ENCODE peak calls at places on chromosomes 4 and X, in eight cellular contexts. T is heart right ventricle, J is ascending aorta, K is mesenchymal stem cell, X is BJ, A is epithelial cell of esophagus, E is neuronal stem cell, I is tibial nerve. N is an unnamed sample.

GRCh38 chr4:134328741-134329140 is 127.2 kb upstream of the PABPC4L start:
- DNase-seq in X (no peak), J (no peak), I (no peak), E (no peak), T (no peak), A (no peak), K (no peak), N (no peak)

GRCh38 chr4:663046-663437 is 11.0 kb downstream of the ATP5ME start:
- DNase-seq in J (no peak), I (no peak), E (no peak), T (no peak), X (no peak), A (no peak), K (no peak), N (no peak)

GRCh38 chrX:131821945-131822622 is 201.0 kb upstream of the STK26 start:
- DNase-seq in A (no peak), T (no peak), E (no peak), K (no peak), J (peak), X (no peak), I (no peak), N (peak)

GRCh38 chrX:48896611-48897011 is 957 bp downstream of the TIMM17B start:
- DNase-seq in K (peak), E (no peak), T (no peak), A (no peak), X (no peak), I (no peak), J (no peak), N (no peak)

GRCh38 chr4:13481569-13481968 is 2.6 kb downstream of the RAB28 start:
- DNase-seq in I (no peak), E (peak), K (peak), X (no peak), A (peak), J (no peak), T (no peak), N (no peak)

GRCh38 chrX:9746148-9746880 is 19.3 kb downstream of the GPR143 start:
- DNase-seq in A (peak), I (no peak), X (no peak), J (no peak), E (no peak), T (no peak), K (peak), N (no peak)

GRCh38 chrX:150316564-150316963 is 46.6 kb upstream of the MAMLD1 start:
- DNase-seq in K (no peak), A (no peak), X (no peak), J (no peak), T (peak), I (no peak), E (no peak), N (no peak)

GRCh38 chrX:120839506-120839905 is 36.2 kb downstream of the CT47B1 start:
- DNase-seq in J (no peak), A (peak), I (no peak), X (no peak), E (no peak), T (no peak), K (no peak), N (no peak)

GRCh38 chrX:137052641-137053235 is 18.9 kb upstream of the GPR101 start:
- DNase-seq in J (no peak), T (no peak), I (no peak), A (no peak), K (no peak), E (no peak), X (no peak), N (no peak)

GRCh38 chr4:106929248-106929647 is 106.9 kb downstream of the DKK2 start:
- DNase-seq in T (no peak), I (no peak), X (no peak), E (no peak), A (no peak), J (no peak), K (no peak), N (no peak)

GRCh38 chr4:52606766-52607165 is 52.3 kb downstream of the USP46 start:
- DNase-seq in E (no peak), T (no peak), I (no peak), K (no peak), J (no peak), X (no peak), A (no peak), N (no peak)

GRCh38 chr4:73668806-73669205 is 48.6 kb upstream of the RASSF6 start:
- DNase-seq in T (no peak), I (no peak), E (no peak), X (no peak), J (no peak), K (peak), A (no peak), N (no peak)

GRCh38 chr4:77089880-77090279 is 14.1 kb upstream of the CCNI start:
- DNase-seq in I (no peak), A (no peak), X (no peak), J (no peak), E (no peak), K (no peak), T (no peak), N (no peak)

GRCh38 chr4:40317921-40318658 is 17.0 kb upstream of the CHRNA9 start:
- DNase-seq in I (no peak), E (no peak), X (no peak), K (no peak), J (no peak), T (no peak), A (peak), N (no peak)

GRCh38 chr4:11367371-11367770 is 61.3 kb downstream of the HS3ST1 start:
- DNase-seq in X (no peak), K (peak), E (peak), I (peak), J (no peak), A (peak), T (peak), N (peak)

GRCh38 chr4:112889619-112890294 is 159.7 kb upstream of the ANK2 start:
- DNase-seq in I (no peak), J (no peak), A (peak), X (peak), E (no peak), T (no peak), K (peak), N (no peak)

GRCh38 chrX:106707771-106708454 is 18.6 kb upstream of the RNF128 start:
- DNase-seq in I (no peak), J (no peak), X (peak), T (no peak), K (peak), A (peak), E (no peak), N (no peak)

GRCh38 chr4:110840221-110840654 is 217.4 kb upstream of the PITX2 start:
- DNase-seq in A (no peak), T (no peak), E (no peak), X (peak), I (no peak), K (no peak), J (no peak), N (no peak)

DNA sequence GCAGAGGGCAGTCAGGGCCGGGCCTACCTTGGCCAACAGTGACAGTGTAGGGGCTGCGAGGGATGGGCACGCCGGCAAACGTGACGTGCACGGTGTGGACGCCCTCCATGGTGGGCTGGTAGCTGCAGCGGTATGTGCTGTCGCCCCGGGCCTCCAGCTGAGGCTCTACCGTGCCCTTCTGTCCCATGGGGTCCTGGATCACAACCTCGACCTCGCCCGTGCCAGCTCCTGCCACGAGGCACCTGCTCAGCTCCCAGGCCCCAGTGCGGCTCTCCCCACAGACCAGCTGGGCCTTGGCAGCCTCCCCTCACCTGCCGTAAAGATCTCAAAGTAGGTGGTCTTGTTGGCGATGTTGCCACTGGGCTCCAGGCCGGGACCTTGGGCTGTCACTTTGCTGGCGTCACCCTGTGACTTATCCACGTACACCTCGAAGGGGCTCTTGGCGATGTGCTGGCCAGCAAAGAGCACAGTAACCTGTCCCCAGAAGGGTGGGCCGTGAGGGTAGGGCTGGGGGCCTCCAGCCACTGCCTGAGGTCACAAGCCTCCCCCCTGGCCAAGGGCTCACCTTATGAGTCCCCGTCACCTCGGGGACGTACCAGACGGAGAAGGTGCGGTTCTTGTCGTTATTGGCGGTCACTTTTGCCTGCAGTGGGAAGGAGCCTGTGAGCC is 8.3 kb downstream of the FLNA start:
- DNase-seq in A (no peak), J (no peak), X (no peak), I (no peak), T (no peak), K (no peak), E (no peak), N (no peak)
- H3K4me3 ChIP-seq in A (no peak), J (peak), X (no peak), I (no peak), T (no peak), K (no peak), E (no peak), N (no peak)

DNA sequence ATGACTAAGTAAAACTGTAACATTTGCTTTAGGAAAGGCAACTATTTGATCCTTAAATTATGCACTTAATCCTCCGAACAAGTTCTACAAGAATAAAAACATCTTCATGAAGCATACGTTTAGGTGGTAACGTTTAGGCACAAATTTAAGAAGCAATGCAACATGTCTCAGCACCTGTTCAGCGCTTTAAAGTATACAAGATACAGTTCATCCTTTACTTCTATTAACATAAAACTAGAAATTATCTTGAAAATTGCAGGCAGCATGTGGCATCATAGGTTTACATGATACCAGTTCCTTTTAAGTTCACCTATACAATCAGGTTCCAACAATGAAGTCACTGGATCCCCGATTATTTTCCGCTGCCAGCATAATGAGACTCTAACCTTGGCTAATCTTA is 1.5 kb downstream of the PLA2G12A start:
- DNase-seq in T (no peak), K (no peak), J (no peak), A (peak), I (no peak), E (no peak), X (no peak), N (no peak)
- H3K4me3 ChIP-seq in T (peak), K (no peak), J (peak), A (peak), I (no peak), E (no peak), X (peak), N (peak)

GRCh38 chr4:38859501-38859900 is 2.9 kb upstream of the TLR6 start:
- DNase-seq in E (no peak), K (no peak), A (no peak), T (no peak), I (no peak), J (no peak), X (no peak), N (no peak)

GRCh38 chr4:38856524-38857337 is at the start of gene TLR6:
- DNase-seq in K (peak), A (peak), E (peak), T (no peak), J (no peak), I (no peak), X (no peak), N (no peak)

GRCh38 chr4:38858097-38858420 is 1.4 kb upstream of the TLR6 start:
- DNase-seq in J (no peak), I (no peak), A (no peak), E (no peak), T (no peak), X (no peak), K (no peak), N (no peak)

GRCh38 chr4:38856046-38856445 is 571 bp downstream of the TLR6 start:
- DNase-seq in I (no peak), K (no peak), X (no peak), J (no peak), T (no peak), E (no peak), A (no peak), N (no peak)

GRCh38 chr4:38857354-38858096 is 908 bp upstream of the TLR6 start:
- DNase-seq in K (peak), I (no peak), J (no peak), A (peak), X (peak), E (no peak), T (no peak), N (peak)
- H3K4me3 ChIP-seq in K (no peak), I (no peak), J (no peak), A (no peak), X (peak), E (no peak), T (no peak), N (peak)

DNA sequence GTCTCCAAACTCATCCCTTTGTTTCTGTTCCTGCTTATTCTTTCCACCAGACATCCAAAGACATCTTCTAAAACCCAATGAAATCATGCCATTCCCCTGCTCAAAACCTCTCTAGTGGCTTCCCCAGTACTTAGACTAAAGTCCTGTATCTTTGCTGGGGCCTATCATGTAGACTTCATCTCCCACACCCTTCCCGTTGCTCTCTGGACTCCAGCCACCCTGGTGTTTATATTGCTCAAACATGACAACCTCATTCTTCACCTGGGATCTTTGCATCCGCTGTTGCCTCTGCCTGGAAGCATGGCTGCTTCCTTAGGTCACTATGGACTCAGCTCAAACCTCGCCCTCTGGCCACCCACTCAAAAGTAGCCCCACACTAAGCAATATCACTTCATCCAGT is 23.7 kb downstream of the TBC1D1 start:
- DNase-seq in J (no peak), T (no peak), A (no peak), X (no peak), E (no peak), K (no peak), I (no peak), N (no peak)
- H3K4me3 ChIP-seq in J (no peak), T (no peak), A (no peak), X (no peak), E (no peak), K (no peak), I (no peak), N (no peak)

DNA sequence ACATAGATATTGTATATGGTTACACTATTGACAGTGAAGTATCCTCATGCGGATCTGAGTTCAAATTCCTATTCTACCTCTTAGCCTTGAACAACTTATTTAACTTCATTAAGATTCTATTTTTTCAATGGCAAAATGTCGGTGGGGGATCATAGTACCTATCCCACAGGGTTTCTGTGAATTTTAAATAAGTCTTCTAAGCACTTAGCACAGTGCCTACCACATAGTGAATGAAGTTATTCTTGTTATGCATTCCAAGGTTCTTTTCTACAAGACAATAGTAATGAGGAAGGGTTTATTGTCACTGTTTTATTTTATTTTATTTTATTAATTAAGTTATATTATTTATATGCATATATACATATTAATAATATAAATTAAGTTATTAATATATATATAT is 8.8 kb upstream of the ENAM start:
- DNase-seq in A (no peak), T (no peak), I (no peak), J (no peak), X (no peak), K (no peak), E (no peak), N (no peak)
- H3K4me3 ChIP-seq in A (no peak), T (no peak), I (no peak), J (no peak), X (no peak), K (no peak), E (no peak), N (no peak)

DNA sequence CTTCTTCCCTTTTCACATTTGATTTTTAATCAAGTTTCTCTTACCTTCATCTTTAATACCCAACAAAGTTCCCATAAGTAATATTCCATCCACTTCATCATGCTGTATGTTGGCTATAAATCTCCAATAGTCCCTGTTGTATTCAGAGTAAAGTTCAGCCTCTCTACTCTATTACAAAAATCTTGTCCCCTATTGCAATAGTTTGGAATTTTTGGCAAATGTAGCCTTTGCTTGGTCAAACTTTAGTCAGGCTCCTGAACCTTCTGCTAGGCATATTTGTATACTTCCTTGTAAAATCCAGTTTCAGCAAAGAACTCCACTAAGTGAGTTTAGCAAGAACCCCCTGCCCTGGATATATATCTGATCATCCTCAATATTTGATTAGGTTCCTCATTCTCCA is 54.0 kb upstream of the PACRGL start:
- DNase-seq in A (no peak), I (no peak), E (no peak), T (no peak), X (no peak), J (no peak), K (no peak), N (no peak)
- H3K4me3 ChIP-seq in A (no peak), I (no peak), E (no peak), T (no peak), X (no peak), J (no peak), K (no peak), N (no peak)

GRCh38 chrX:100645106-100645505 is 1.1 kb downstream of the SRPX2 start:
- DNase-seq in X (no peak), I (no peak), T (no peak), J (no peak), A (peak), E (no peak), K (peak), N (no peak)
- H3K4me3 ChIP-seq in X (peak), I (peak), T (peak), J (peak), A (peak), E (no peak), K (no peak), N (peak)